ENCODE peak calls at places on chromosomes 4 and X, in four cellular contexts. P, D, X and W are unnamed samples.

GRCh38 chr4:149785686-149786431 is 29.8 kb downstream of the IQCM start:
- DNase-seq in P (no peak), D (no peak), X (no peak), W (no peak)

GRCh38 chr4:827209-828081 is 1.5 kb upstream of the CPLX1 start:
- DNase-seq in P (no peak), D (no peak), X (no peak), W (no peak)

GRCh38 chr4:87377816-87378215 is 13.2 kb downstream of the HSD17B11 start:
- DNase-seq in P (no peak), D (no peak), X (no peak), W (no peak)

GRCh38 chrX:134362560-134363089 is 97.3 kb upstream of the HPRT1 start:
- DNase-seq in P (no peak), D (no peak), X (no peak), W (no peak)

GRCh38 chr4:142493255-142493976 is 352.7 kb downstream of the INPP4B start:
- DNase-seq in P (no peak), D (peak), X (no peak), W (no peak)

GRCh38 chrX:101229155-101229554 is 9.6 kb downstream of the DRP2 start:
- DNase-seq in P (no peak), D (peak), X (no peak), W (no peak)

GRCh38 chr4:74487771-74488170 is 42.8 kb downstream of the AREG start:
- DNase-seq in P (no peak), D (no peak), X (no peak), W (no peak)

GRCh38 chr4:97498875-97499274 is 644.4 kb downstream of the STPG2 start:
- DNase-seq in P (peak), D (peak), X (no peak), W (no peak)

GRCh38 chr4:183571350-183572076 is 66.7 kb downstream of the ING2 start:
- DNase-seq in P (no peak), D (peak), X (no peak), W (no peak)

GRCh38 chrX:40093586-40093985 is 4.2 kb downstream of the BCOR start:
- DNase-seq in P (no peak), D (no peak), X (no peak), W (no peak)

GRCh38 chrX:9832811-9833210 is 46.6 kb downstream of the SHROOM2 start:
- DNase-seq in P (no peak), D (no peak), X (no peak), W (no peak)

GRCh38 chr4:132085105-132085504 is 1064.0 kb upstream of the PCDH10 start:
- DNase-seq in P (no peak), D (peak), X (no peak), W (no peak)

GRCh38 chr4:23373269-23373668 is 516.6 kb downstream of the PPARGC1A start:
- DNase-seq in P (no peak), D (peak), X (no peak), W (no peak)

GRCh38 chrX:68462653-68463052 is 29.4 kb upstream of the OPHN1 start:
- DNase-seq in P (peak), D (peak), X (no peak), W (no peak)

GRCh38 chr4:121980643-121981042 is 28.8 kb upstream of the TRPC3 start:
- DNase-seq in P (no peak), D (no peak), X (no peak), W (no peak)

GRCh38 chrX:46328133-46328532 is 217.1 kb downstream of the ZNF674 start:
- DNase-seq in P (no peak), D (no peak), X (no peak), W (no peak)

GRCh38 chr4:18247189-18247588 is 225.6 kb upstream of the LCORL start:
- DNase-seq in P (no peak), D (no peak), X (no peak), W (no peak)

GRCh38 chrX:28189011-28189410 is 207.8 kb upstream of the DCAF8L1 start:
- DNase-seq in P (peak), D (peak), X (no peak), W (no peak)

GRCh38 chr4:169051936-169052335 is 41.9 kb upstream of the CBR4 start:
- DNase-seq in P (no peak), D (no peak), X (no peak), W (no peak)

GRCh38 chr4:96407651-96408342 is 567.9 kb downstream of the PDHA2 start:
- DNase-seq in P (no peak), D (no peak), X (no peak), W (no peak)

GRCh38 chr4:58749206-58749605 is 1639.0 kb upstream of the IGFBP7 start:
- DNase-seq in P (no peak), D (no peak), X (no peak), W (no peak)

GRCh38 chrX:39905475-39905889 is 192.3 kb downstream of the BCOR start:
- DNase-seq in P (no peak), D (no peak), X (no peak), W (no peak)

GRCh38 chrX:118823263-118824172 is at the start of gene ZCCHC12:
- DNase-seq in P (peak), D (peak), X (peak), W (peak)

GRCh38 chrX:154396948-154397887 is 959 bp upstream of the RPL10 start:
- DNase-seq in P (no peak), D (peak), X (peak), W (peak)

GRCh38 chr4:3310301-3311094 is 17.7 kb downstream of the RGS12 start:
- DNase-seq in P (no peak), D (no peak), X (no peak), W (no peak)

GRCh38 chr4:165953181-165953580 is 80.1 kb downstream of the TLL1 start:
- DNase-seq in P (no peak), D (no peak), X (no peak), W (no peak)
- TF ChIP-seq CTCF in P (no peak), D (no peak), X (no peak), W (no peak)

DNA sequence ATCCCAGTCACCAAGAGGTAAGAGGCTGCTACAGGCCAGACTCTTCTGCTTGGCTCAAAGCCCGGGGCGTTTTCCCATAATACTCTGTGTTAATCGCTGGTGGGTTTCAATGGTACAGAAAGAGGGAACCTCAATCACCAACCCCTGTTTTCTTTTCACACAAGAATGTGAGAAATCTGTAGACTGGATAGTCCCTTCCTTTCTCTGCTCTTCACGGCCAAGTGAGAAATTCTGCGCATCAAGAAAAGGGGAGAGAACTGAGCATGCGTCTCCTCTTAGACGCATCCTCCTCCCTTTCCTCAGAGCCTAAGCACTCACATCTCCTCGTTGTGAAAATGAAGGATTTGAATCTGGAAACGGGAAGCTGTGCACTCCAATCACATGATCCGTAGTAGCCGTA is 64.7 kb downstream of the CLNK start:
- DNase-seq in P (no peak), D (no peak), X (no peak), W (no peak)
- TF ChIP-seq CTCF in P (no peak), D (no peak), X (no peak), W (no peak)

DNA sequence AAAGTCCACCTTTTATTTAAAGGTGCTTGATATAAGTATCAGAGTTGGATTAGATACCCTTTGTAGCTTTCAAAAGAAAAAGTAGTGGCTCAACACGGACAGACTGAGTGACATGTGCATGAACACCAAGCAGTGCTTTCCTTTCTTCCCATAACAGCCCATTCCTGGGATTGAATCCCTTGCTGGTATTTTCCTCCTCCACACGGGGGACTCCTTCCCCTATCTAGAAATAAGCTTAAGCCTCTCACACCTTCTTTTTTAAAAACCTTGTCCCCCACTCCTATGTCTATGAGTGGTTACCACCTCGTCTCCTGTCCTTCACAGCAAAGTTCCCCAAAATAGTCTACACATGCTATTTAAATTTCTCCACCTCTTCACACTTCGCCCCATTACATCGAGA is 5.1 kb downstream of the AP1S2 start:
- DNase-seq in P (no peak), D (no peak), X (no peak), W (no peak)
- TF ChIP-seq CTCF in P (peak), D (no peak), X (peak), W (no peak)

GRCh38 chrX:137352101-137352660 is 213.7 kb upstream of the ZIC3 start:
- DNase-seq in P (no peak), D (no peak), X (no peak), W (no peak)
- TF ChIP-seq CTCF in P (no peak), D (no peak), X (peak), W (no peak)

DNA sequence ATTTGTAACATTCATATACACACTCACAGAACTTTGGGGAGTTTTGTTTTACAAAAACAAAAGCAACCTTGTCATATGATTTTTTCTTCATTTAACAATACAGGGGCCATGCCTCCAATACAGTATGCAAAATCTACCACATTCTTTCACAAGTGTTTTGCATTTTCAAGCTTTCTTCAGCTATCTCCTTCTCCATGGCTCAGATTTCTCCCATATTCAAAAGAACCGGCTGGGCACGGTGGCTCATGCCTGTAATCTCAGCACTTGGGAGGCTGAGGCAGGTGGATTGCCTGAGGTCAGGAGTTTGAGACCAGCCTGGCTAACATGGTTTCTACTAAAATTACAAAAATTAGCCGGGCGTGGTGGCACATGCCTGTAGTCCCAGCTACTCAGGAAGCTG is 4.1 kb downstream of the TEX13B start:
- DNase-seq in P (no peak), D (no peak), X (no peak), W (no peak)
- TF ChIP-seq CTCF in P (no peak), D (no peak), X (no peak), W (no peak)

GRCh38 chr4:109406337-109406931 is 27.2 kb upstream of the SEC24B start:
- DNase-seq in P (peak), D (peak), X (no peak), W (no peak)
- TF ChIP-seq CTCF in P (peak), D (peak), X (peak), W (no peak)

DNA sequence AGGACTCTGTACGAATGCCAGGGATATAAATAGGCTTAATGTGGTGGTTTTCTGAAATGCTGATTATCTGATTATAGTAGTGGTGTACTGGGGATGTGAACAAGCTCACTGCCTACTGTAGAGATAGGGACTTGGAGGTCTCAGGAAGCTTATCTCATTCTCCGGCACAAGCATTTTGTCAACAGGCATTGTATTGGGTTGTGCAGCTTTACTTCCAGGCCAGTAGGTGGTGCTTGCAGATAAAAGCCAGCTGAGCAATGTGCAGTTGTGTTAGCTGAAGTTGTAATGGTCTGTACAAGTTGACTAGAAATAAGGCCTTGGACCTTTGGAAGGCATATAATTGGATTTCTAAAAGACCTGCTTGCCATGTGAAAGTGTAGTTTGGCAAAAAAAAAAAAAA is 49.5 kb upstream of the TMLHE start:
- DNase-seq in P (no peak), D (peak), X (no peak), W (no peak)
- TF ChIP-seq CTCF in P (peak), D (peak), X (peak), W (no peak)

GRCh38 chrX:86121916-86122315 is 26.3 kb upstream of the DACH2 start:
- DNase-seq in P (no peak), D (no peak), X (peak), W (no peak)
- TF ChIP-seq CTCF in P (no peak), D (no peak), X (peak), W (no peak)

GRCh38 chr4:185682236-185682635 is 129.8 kb downstream of the SORBS2 start:
- DNase-seq in P (no peak), D (peak), X (no peak), W (no peak)

GRCh38 chr4:185681604-185682003 is 130.4 kb downstream of the SORBS2 start:
- DNase-seq in P (no peak), D (no peak), X (no peak), W (no peak)

GRCh38 chr4:185683222-185683621 is 128.8 kb downstream of the SORBS2 start:
- DNase-seq in P (no peak), D (no peak), X (no peak), W (no peak)

GRCh38 chr4:185679523-185679922 is 132.5 kb downstream of the SORBS2 start:
- DNase-seq in P (no peak), D (no peak), X (no peak), W (no peak)

GRCh38 chr4:185680617-185681016 is 131.4 kb downstream of the SORBS2 start:
- DNase-seq in P (no peak), D (no peak), X (no peak), W (no peak)
- TF ChIP-seq CTCF in P (no peak), D (no peak), X (peak), W (no peak)